ENCODE peak calls at places on chromosomes 4 and X, in four cellular contexts. Q is GM12878, C is HepG2, B is H1. V is an unnamed sample.

GRCh38 chr4:110620352-110621327 is 2.2 kb downstream of the PITX2 start:
- DNase-seq in Q (no peak), C (no peak), B (no peak), V (no peak)

GRCh38 chrX:101219840-101220191 is 230 bp downstream of the DRP2 start:
- DNase-seq in Q (no peak), C (no peak), B (no peak), V (no peak)

GRCh38 chrX:154596290-154596929 is 11.5 kb downstream of the CTAG1A start:
- DNase-seq in Q (no peak), C (no peak), B (peak), V (peak)

GRCh38 chr4:157014621-157015591 is 43.3 kb upstream of the PDGFC start:
- DNase-seq in Q (no peak), C (no peak), B (no peak), V (no peak)

GRCh38 chr4:121726642-121727268 is 30.0 kb upstream of the ANXA5 start:
- DNase-seq in Q (peak), C (peak), B (no peak), V (peak)

GRCh38 chr4:159435561-159436023 is 332.7 kb downstream of the RAPGEF2 start:
- DNase-seq in Q (peak), C (peak), B (no peak), V (no peak)

GRCh38 chrX:1358793-1359476 is 22.4 kb downstream of the IL3RA start:
- DNase-seq in Q (no peak), C (no peak), B (no peak), V (no peak)

GRCh38 chr4:96407651-96408342 is 567.9 kb downstream of the PDHA2 start:
- DNase-seq in Q (no peak), C (no peak), B (no peak), V (no peak)

GRCh38 chr4:44629280-44629866 is 22.1 kb downstream of the YIPF7 start:
- DNase-seq in Q (peak), C (peak), B (peak), V (peak)

GRCh38 chr4:48588230-48588943 is 98.3 kb downstream of the ZAR1 start:
- DNase-seq in Q (no peak), C (no peak), B (no peak), V (no peak)

GRCh38 chr4:22434895-22435294 is 81.0 kb downstream of the ADGRA3 start:
- DNase-seq in Q (no peak), C (peak), B (no peak), V (peak)

GRCh38 chrX:124223524-124223923 is 108.9 kb upstream of the TEX13D start:
- DNase-seq in Q (no peak), C (no peak), B (no peak), V (no peak)

GRCh38 chrX:68490644-68491043 is 8.2 kb upstream of the YIPF6 start:
- DNase-seq in Q (no peak), C (peak), B (no peak), V (no peak)

GRCh38 chr4:2823301-2823670 is 20.4 kb upstream of the ADD1 start:
- DNase-seq in Q (no peak), C (no peak), B (no peak), V (no peak)

GRCh38 chr4:41323186-41323585 is 66.5 kb downstream of the UCHL1 start:
- DNase-seq in Q (no peak), C (no peak), B (no peak), V (no peak)

GRCh38 chr4:145130788-145131398 is 32.8 kb downstream of the ABCE1 start:
- DNase-seq in Q (no peak), C (no peak), B (no peak), V (no peak)

GRCh38 chrX:100645106-100645505 is 1.1 kb downstream of the SRPX2 start:
- DNase-seq in Q (no peak), C (no peak), B (no peak), V (no peak)

GRCh38 chr4:150268444-150268843 is 190.2 kb downstream of the DCLK2 start:
- DNase-seq in Q (no peak), C (no peak), B (no peak), V (no peak)

GRCh38 chr4:74539043-74539790 is 94.3 kb downstream of the AREG start:
- DNase-seq in Q (no peak), C (peak), B (no peak), V (no peak)
- TF ChIP-seq ZNF274 in Q (no peak), C (no peak), B (no peak), V (no peak)

GRCh38 chrX:125407314-125407713 is 87.6 kb downstream of the TEX13C start:
- DNase-seq in Q (no peak), C (no peak), B (no peak), V (no peak)

GRCh38 chrX:125402807-125403206 is 83.1 kb downstream of the TEX13C start:
- DNase-seq in Q (no peak), C (no peak), B (no peak), V (no peak)

GRCh38 chrX:125405339-125405738 is 85.7 kb downstream of the TEX13C start:
- DNase-seq in Q (no peak), C (no peak), B (no peak), V (no peak)

GRCh38 chrX:125398959-125399440 is 79.3 kb downstream of the TEX13C start:
- DNase-seq in Q (no peak), C (no peak), B (no peak), V (no peak)

GRCh38 chrX:125404667-125405160 is 85.0 kb downstream of the TEX13C start:
- DNase-seq in Q (no peak), C (no peak), B (no peak), V (no peak)
- TF ChIP-seq SUZ12 in Q (no peak), C (no peak), B (no peak), V (no peak)

GRCh38 chr4:8786166-8786565 is 85.5 kb downstream of the HMX1 start:
- DNase-seq in Q (no peak), C (no peak), B (no peak), V (no peak)
- H3K4me3 ChIP-seq in Q (no peak), C (no peak), B (no peak), V (no peak)

DNA sequence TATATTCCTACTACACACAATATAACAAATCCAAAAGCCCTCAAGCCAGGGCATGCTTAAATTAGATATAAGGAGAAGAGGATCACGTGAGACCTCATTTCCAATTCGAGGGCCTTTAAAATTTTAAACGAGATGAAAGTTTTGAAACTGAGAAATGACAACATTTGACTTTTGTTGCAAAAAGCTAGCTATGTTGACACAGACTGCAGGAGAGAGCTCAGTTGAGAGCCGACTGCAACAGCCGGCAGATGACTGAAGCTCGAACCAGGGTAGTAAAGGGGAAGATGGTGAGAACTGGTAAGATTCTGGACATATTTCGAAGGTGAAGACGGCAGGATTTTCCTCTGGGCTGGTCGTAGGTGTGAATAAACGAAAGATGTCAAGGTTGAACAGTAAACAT is 791 bp downstream of the PRMT9 start:
- DNase-seq in Q (no peak), C (peak), B (no peak), V (no peak)
- TF ChIP-seq ZNF274 in Q (no peak), C (no peak), B (no peak), V (no peak)